ENCODE peak calls at places on chromosomes 2 and 18, in seven cellular contexts. Y is sigmoid colon, B is transverse colon, V is heart left ventricle, Q is HepG2, C is HCT116, K is lower leg skin. M is an unnamed sample.

GRCh38 chr2:205261631-205262030 is 420.7 kb upstream of the NRP2 start:
- DNase-seq in Y (no peak), B (no peak), V (no peak), Q (no peak), C (no peak), K (no peak), M (no peak)

GRCh38 chr2:161576421-161576820 is 47.8 kb upstream of the SLC4A10 start:
- DNase-seq in Y (no peak), B (no peak), V (no peak), Q (peak), C (peak), K (no peak), M (peak)

GRCh38 chr2:160205511-160205910 is 5.4 kb upstream of the ITGB6 start:
- DNase-seq in Y (peak), B (peak), V (no peak), Q (peak), C (peak), K (peak), M (no peak)

GRCh38 chr2:68918497-68918896 is 34.2 kb downstream of the GKN2 start:
- DNase-seq in Y (no peak), B (no peak), V (no peak), Q (no peak), C (no peak), K (no peak), M (no peak)

GRCh38 chr18:30139631-30140287 is 902.8 kb downstream of the DSC3 start:
- DNase-seq in Y (no peak), B (no peak), V (no peak), Q (no peak), C (no peak), K (no peak), M (no peak)

GRCh38 chr2:80591233-80591632 is 286.7 kb upstream of the LRRTM1 start:
- DNase-seq in Y (no peak), B (no peak), V (no peak), Q (no peak), C (no peak), K (no peak), M (no peak)

GRCh38 chr2:216691210-216691741 is 4.1 kb downstream of the IGFBP5 start:
- DNase-seq in Y (peak), B (peak), V (peak), Q (no peak), C (no peak), K (peak), M (peak)

GRCh38 chr2:10891391-10891790 is 20.3 kb upstream of the KCNF1 start:
- DNase-seq in Y (no peak), B (no peak), V (no peak), Q (no peak), C (no peak), K (no peak), M (no peak)

GRCh38 chr2:207189040-207189439 is 23.3 kb upstream of the KLF7 start:
- DNase-seq in Y (no peak), B (no peak), V (no peak), Q (no peak), C (no peak), K (no peak), M (no peak)

GRCh38 chr2:217392930-217393584 is 533.2 kb upstream of the TNP1 start:
- DNase-seq in Y (no peak), B (no peak), V (no peak), Q (no peak), C (no peak), K (no peak), M (no peak)

GRCh38 chr2:85914916-85915315 is 26.1 kb upstream of the ST3GAL5 start:
- DNase-seq in Y (no peak), B (no peak), V (no peak), Q (no peak), C (no peak), K (peak), M (no peak)

GRCh38 chr2:168245074-168245825 is 2.1 kb downstream of the STK39 start:
- DNase-seq in Y (no peak), B (no peak), V (no peak), Q (no peak), C (no peak), K (no peak), M (no peak)

GRCh38 chr18:23302514-23302851 is 150.6 kb upstream of the RIOK3 start:
- DNase-seq in Y (no peak), B (no peak), V (no peak), Q (no peak), C (no peak), K (peak), M (no peak)

GRCh38 chr2:60569680-60570111 is 16.2 kb upstream of the BCL11A start:
- DNase-seq in Y (no peak), B (no peak), V (no peak), Q (no peak), C (no peak), K (no peak), M (no peak)

GRCh38 chr2:194252127-194252526 is 1404.9 kb upstream of the SLC39A10 start:
- DNase-seq in Y (no peak), B (no peak), V (no peak), Q (no peak), C (no peak), K (no peak), M (no peak)

GRCh38 chr2:137383391-137383790 is 580.9 kb upstream of the HNMT start:
- DNase-seq in Y (no peak), B (no peak), V (no peak), Q (no peak), C (no peak), K (no peak), M (peak)

GRCh38 chr2:217986256-217986961 is 16.4 kb downstream of the TNS1 start:
- DNase-seq in Y (peak), B (no peak), V (no peak), Q (no peak), C (no peak), K (no peak), M (no peak)

GRCh38 chr2:224584768-224585204 is 377 bp downstream of the CUL3 start:
- DNase-seq in Y (peak), B (peak), V (peak), Q (peak), C (no peak), K (peak), M (peak)

GRCh38 chr2:231707625-231708049 is 688 bp upstream of the PTMA start:
- DNase-seq in Y (no peak), B (no peak), V (peak), Q (no peak), C (peak), K (peak), M (peak)

GRCh38 chr2:168002021-168002553 is 245.3 kb downstream of the STK39 start:
- DNase-seq in Y (no peak), B (no peak), V (no peak), Q (no peak), C (no peak), K (no peak), M (no peak)

GRCh38 chr2:11454824-11455223 is 11.1 kb downstream of the E2F6 start:
- DNase-seq in Y (no peak), B (no peak), V (no peak), Q (no peak), C (no peak), K (no peak), M (no peak)

GRCh38 chr2:147399011-147399410 is 445.8 kb upstream of the ACVR2A start:
- DNase-seq in Y (no peak), B (no peak), V (no peak), Q (no peak), C (no peak), K (no peak), M (no peak)

GRCh38 chr2:130832296-130832940 is 4.3 kb upstream of the ARHGEF4 start:
- DNase-seq in Y (no peak), B (no peak), V (no peak), Q (no peak), C (no peak), K (no peak), M (no peak)

GRCh38 chr2:29582062-29582461 is 339.3 kb downstream of the ALK start:
- DNase-seq in Y (no peak), B (no peak), V (no peak), Q (no peak), C (no peak), K (no peak), M (no peak)

GRCh38 chr2:27724905-27725693 is 46.4 kb upstream of the MRPL33 start:
- DNase-seq in Y (no peak), B (no peak), V (no peak), Q (peak), C (no peak), K (peak), M (no peak)

GRCh38 chr2:85481818-85482777 is 56.9 kb upstream of the MAT2A start:
- DNase-seq in Y (no peak), B (no peak), V (no peak), Q (no peak), C (no peak), K (peak), M (no peak)

GRCh38 chr2:25257931-25258771 is 83.6 kb downstream of the DNMT3A start:
- DNase-seq in Y (no peak), B (no peak), V (no peak), Q (no peak), C (no peak), K (no peak), M (no peak)

GRCh38 chr2:230067990-230068657 is 600 bp downstream of the SLC16A14 start:
- DNase-seq in Y (peak), B (peak), V (peak), Q (no peak), C (no peak), K (peak), M (peak)

GRCh38 chr2:241862093-241862492 is 3.4 kb upstream of the PDCD1 start:
- DNase-seq in Y (no peak), B (no peak), V (peak), Q (no peak), C (no peak), K (no peak), M (no peak)

DNA sequence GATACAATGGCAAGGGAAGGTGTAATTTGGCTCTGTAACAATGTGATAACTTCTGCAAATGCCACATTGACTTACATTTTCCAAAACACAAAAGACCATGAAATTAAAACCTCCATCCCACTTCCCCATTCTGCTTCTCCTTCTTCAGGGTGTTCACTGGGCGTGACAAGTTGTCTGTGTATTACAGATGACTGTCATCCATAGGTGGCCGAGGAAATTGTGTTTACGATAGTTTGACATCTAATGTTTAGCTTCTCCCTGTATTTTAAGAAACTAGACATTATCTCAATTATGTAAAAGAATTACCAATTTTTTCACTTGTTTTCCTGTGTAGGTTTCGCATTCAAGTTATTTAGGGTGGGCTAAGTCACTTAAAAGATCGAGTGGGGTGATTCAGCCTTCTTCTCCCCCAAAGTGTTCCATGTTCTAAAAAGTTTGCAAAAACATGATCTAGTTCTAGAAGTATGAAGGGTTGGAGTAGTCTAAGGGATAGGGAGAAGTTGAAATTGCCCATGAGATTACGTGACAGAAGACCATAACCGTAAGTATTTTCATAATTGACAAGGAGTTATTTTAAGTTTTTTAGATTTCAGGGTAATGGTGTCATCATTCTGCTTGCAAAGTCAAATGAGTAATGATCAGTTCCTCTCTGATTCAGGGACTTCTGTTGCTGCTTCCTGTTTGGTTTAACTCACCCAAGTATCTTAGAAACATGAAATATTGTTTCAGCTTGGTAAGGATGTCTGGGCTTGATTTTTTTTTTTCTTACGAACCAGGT is 25.2 kb upstream of the CYTIP start:
- DNase-seq in Y (no peak), B (no peak), V (no peak), Q (no peak), C (no peak), K (no peak), M (peak)
- TF ChIP-seq POLR2A in Y (no peak), B (peak), V (no peak), Q (no peak), C (no peak), K (no peak), M (no peak)

GRCh38 chr2:73233932-73234832 is at the start of gene CCT7:
- DNase-seq in Y (peak), B (peak), V (peak), Q (peak), C (peak), K (peak), M (peak)
- TF ChIP-seq POLR2A in Y (peak), B (peak), V (peak), Q (peak), C (peak), K (no peak), M (peak)

GRCh38 chr2:36355157-36355889 is at the start of gene CRIM1:
- DNase-seq in Y (peak), B (peak), V (peak), Q (peak), C (peak), K (peak), M (peak)
- TF ChIP-seq POLR2A in Y (peak), B (peak), V (peak), Q (peak), C (peak), K (peak), M (no peak)

GRCh38 chr2:1990151-1990589 is 245.9 kb upstream of the PXDN start:
- DNase-seq in Y (no peak), B (no peak), V (no peak), Q (no peak), C (no peak), K (peak), M (no peak)

GRCh38 chr2:1991126-1991525 is 246.8 kb upstream of the PXDN start:
- DNase-seq in Y (no peak), B (no peak), V (no peak), Q (no peak), C (no peak), K (peak), M (no peak)

GRCh38 chr2:1990724-1991123 is 246.4 kb upstream of the PXDN start:
- DNase-seq in Y (peak), B (no peak), V (peak), Q (no peak), C (no peak), K (peak), M (no peak)

GRCh38 chr2:1992280-1992679 is 248.0 kb upstream of the PXDN start:
- DNase-seq in Y (no peak), B (no peak), V (no peak), Q (no peak), C (no peak), K (no peak), M (no peak)

GRCh38 chr2:1991706-1992245 is 247.5 kb upstream of the PXDN start:
- DNase-seq in Y (no peak), B (no peak), V (no peak), Q (no peak), C (no peak), K (peak), M (no peak)
- TF ChIP-seq POLR2A in Y (no peak), B (no peak), V (no peak), Q (no peak), C (no peak), K (no peak), M (no peak)

GRCh38 chr2:8680931-8681760 is 710 bp upstream of the ID2 start:
- DNase-seq in Y (peak), B (peak), V (peak), Q (peak), C (peak), K (peak), M (peak)

GRCh38 chr2:8682719-8683667 is 1.1 kb downstream of the ID2 start:
- DNase-seq in Y (peak), B (peak), V (peak), Q (peak), C (peak), K (peak), M (peak)

GRCh38 chr2:8684421-8684884 is 2.6 kb downstream of the ID2 start:
- DNase-seq in Y (no peak), B (peak), V (no peak), Q (peak), C (peak), K (peak), M (peak)

GRCh38 chr2:8679827-8680731 is 1.8 kb upstream of the ID2 start:
- DNase-seq in Y (peak), B (peak), V (peak), Q (peak), C (peak), K (peak), M (peak)

DNA sequence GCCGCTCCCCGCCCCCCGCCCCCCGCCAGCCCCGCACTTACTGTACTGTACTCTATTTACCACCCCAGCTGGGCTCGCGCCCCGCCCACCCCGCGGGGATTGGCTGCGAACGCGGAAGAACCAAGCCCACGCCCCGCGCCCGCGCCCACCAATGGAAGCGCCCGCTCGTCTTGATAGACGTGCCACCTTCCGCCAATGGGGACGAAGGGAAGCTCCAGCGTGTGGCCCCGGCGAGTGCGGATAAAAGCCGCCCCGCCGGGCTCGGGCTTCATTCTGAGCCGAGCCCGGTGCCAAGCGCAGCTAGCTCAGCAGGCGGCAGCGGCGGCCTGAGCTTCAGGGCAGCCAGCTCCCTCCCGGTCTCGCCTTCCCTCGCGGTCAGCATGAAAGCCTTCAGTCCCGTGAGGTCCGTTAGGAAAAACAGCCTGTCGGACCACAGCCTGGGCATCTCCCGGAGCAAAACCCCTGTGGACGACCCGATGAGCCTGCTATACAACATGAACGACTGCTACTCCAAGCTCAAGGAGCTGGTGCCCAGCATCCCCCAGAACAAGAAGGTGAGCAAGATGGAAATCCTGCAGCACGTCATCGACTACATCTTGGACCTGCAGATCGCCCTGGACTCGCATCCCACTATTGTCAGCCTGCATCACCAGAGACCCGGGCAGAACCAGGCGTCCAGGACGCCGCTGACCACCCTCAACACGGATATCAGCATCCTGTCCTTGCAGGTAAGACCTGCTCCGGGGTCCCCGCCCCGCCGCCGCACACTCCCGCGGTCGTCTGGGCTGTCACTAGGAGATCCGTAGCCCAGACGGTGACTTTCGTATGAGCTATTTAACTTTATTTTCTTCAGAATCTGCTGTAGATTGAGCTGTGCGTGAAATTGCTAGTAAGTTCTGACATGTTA is at the start of gene ID2:
- DNase-seq in Y (peak), B (peak), V (peak), Q (peak), C (peak), K (peak), M (peak)
- TF ChIP-seq POLR2A in Y (peak), B (peak), V (peak), Q (no peak), C (peak), K (peak), M (peak)

DNA sequence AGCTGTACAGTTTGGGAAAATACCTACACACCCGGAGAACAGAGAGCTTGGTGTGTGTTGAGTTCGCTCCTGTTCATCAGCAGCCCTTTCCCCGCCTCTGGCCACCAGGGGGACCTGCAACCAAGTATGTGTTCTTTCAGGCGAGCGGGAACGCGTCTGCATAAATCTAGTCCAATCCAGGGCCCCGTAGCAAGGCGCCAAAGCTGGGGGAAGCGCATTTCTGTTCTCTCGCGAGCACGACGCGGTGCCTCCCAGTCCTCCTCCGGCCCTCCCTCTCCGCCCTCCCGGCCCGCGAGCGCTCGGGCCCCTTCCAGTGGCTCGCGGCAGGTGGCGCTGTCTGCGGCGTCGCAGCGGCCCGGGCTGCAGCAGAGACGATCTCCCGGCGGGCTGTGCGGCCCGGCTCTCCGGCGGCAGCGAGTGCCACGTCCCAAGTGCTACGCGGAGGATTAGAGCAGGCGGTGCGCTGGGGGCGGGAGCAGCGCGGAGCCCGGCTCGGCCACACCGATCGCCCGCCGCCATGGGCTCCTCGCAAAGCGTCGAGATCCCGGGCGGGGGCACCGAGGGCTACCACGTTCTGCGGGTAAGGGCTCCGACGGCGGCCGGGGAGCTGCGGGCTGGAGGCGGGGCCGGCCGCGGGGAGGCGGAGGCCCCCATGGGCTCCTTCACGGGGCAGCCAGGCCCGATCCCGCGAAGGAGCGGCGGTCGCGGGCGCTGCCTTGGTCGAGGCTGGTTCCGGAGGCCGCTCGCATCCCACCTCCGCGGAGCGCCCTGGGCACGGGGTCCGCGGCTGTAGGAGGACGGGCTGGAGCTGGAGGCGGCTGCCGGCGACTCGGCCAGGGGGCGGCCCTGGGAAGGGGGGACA is at the start of gene GORASP2:
- DNase-seq in Y (peak), B (peak), V (peak), Q (peak), C (peak), K (peak), M (peak)
- TF ChIP-seq POLR2A in Y (peak), B (peak), V (peak), Q (peak), C (peak), K (peak), M (peak)

DNA sequence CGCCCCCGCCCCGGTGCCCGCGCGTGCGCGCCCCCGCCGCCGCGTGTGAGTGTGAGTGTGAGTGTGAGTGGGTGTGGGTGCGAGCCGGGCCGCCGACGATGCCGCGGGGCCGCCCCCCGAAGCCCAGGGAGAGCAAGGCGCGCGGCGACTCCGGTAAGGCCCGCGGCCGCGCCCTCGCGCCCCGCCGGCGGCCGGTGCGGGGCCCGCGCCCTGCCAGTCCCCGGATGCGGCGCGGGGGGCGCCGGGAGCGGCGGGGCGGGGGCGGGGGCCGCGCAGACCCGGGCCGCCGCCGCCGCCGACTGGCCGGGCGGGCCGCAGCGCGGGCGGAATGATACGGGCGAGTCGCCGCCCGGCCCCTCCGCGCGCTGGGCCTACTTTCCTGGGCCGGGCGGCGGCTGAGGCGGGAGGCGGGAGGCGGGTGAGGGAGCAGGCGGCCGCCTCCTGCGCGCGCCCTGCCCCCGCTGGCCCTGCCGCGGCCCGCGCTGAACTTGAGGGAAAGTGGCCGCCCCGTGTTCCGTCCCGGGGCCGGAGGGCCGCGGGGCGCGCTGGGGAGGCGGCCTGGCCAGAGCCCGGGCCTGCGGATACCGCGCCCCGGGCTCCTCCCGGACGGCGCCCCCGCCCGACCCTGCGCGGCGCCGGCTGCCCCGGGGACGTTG is at the start of gene ZNF236:
- DNase-seq in Y (peak), B (peak), V (peak), Q (peak), C (no peak), K (peak), M (peak)
- TF ChIP-seq POLR2A in Y (no peak), B (no peak), V (peak), Q (peak), C (peak), K (no peak), M (peak)

M was measured in erythroblast.